ENCODE peak calls at places on chromosome 1, in eight cellular contexts. O, V, P, Y, L, A, T and W are unnamed samples.

GRCh38 chr1:164774413-164774812 is 215.4 kb downstream of the PBX1 start:
- DNase-seq in O (no peak), V (no peak), P (no peak), Y (no peak), L (no peak), A (no peak), T (no peak), W (no peak)

GRCh38 chr1:94591791-94592565 is 50.4 kb upstream of the F3 start:
- DNase-seq in O (no peak), V (no peak), P (no peak), Y (no peak), L (no peak), A (no peak), T (no peak), W (no peak)

GRCh38 chr1:86062458-86062857 is 94.1 kb downstream of the COL24A1 start:
- DNase-seq in O (peak), V (no peak), P (no peak), Y (no peak), L (no peak), A (no peak), T (no peak), W (no peak)

GRCh38 chr1:231985624-231986023 is 359.0 kb downstream of the DISC1 start:
- DNase-seq in O (no peak), V (no peak), P (no peak), Y (no peak), L (no peak), A (no peak), T (no peak), W (no peak)

GRCh38 chr1:93629101-93630059 is 52.3 kb downstream of the BCAR3 start:
- DNase-seq in O (peak), V (no peak), P (peak), Y (peak), L (peak), A (peak), T (peak), W (no peak)

GRCh38 chr1:15958111-15958510 is 17.8 kb downstream of the ZBTB17 start:
- DNase-seq in O (peak), V (no peak), P (no peak), Y (no peak), L (no peak), A (no peak), T (no peak), W (no peak)

GRCh38 chr1:228408041-228408868 is 1.6 kb upstream of the TRIM11 start:
- DNase-seq in O (no peak), V (no peak), P (no peak), Y (no peak), L (no peak), A (no peak), T (no peak), W (no peak)

GRCh38 chr1:235160395-235160964 is 570 bp downstream of the RBM34 start:
- DNase-seq in O (peak), V (no peak), P (peak), Y (no peak), L (peak), A (no peak), T (peak), W (no peak)

GRCh38 chr1:228830954-228831481 is 95.7 kb downstream of the RHOU start:
- DNase-seq in O (no peak), V (peak), P (peak), Y (no peak), L (peak), A (no peak), T (no peak), W (peak)

GRCh38 chr1:197984273-197984672 is 67.1 kb downstream of the LHX9 start:
- DNase-seq in O (peak), V (no peak), P (no peak), Y (no peak), L (peak), A (no peak), T (no peak), W (no peak)

GRCh38 chr1:26544156-26544555 is 14.6 kb downstream of the RPS6KA1 start:
- DNase-seq in O (no peak), V (no peak), P (no peak), Y (no peak), L (no peak), A (no peak), T (no peak), W (no peak)

GRCh38 chr1:48610628-48611542 is 138.9 kb upstream of the SPATA6 start:
- DNase-seq in O (no peak), V (no peak), P (no peak), Y (peak), L (no peak), A (no peak), T (no peak), W (no peak)

GRCh38 chr1:232274999-232275706 is 354.8 kb downstream of the SIPA1L2 start:
- DNase-seq in O (no peak), V (no peak), P (no peak), Y (no peak), L (no peak), A (no peak), T (no peak), W (no peak)